ENCODE peak calls at places on chromosomes 11 and 22, in six cellular contexts. C, Y, T, N, S and W are unnamed samples. For H3K36me3, the result is how much of the 10 kb centered on the place peaks cover.

GRCh38 chr22:46917702-46918101 is 155.3 kb downstream of the TBC1D22A start:
- DNase-seq in N (peak), T (no peak), C (peak), S (no peak), Y (no peak), W (no peak)

GRCh38 chr11:76629853-76630599 is 40.5 kb downstream of the LRRC32 start:
- DNase-seq in C (peak), N (no peak), T (peak), S (no peak), Y (no peak), W (no peak)

GRCh38 chr22:29208879-29209623 is 3.4 kb downstream of the EMID1 start:
- DNase-seq in Y (no peak), S (peak), C (no peak), N (no peak), T (no peak), W (no peak)

GRCh38 chr22:20128902-20129746 is 2.5 kb upstream of the ZDHHC8 start:
- DNase-seq in C (peak), S (no peak), Y (no peak), N (peak), T (peak), W (no peak)

GRCh38 chr22:46439576-46440465 is 97.6 kb downstream of the CELSR1 start:
- DNase-seq in N (no peak), C (no peak), S (no peak), Y (no peak), T (no peak), W (no peak)

GRCh38 chr11:20597137-20597923 is 2.1 kb upstream of the SLC6A5 start:
- DNase-seq in Y (no peak), S (no peak), C (no peak), N (peak), T (no peak), W (no peak)

GRCh38 chr11:132349806-132350733 is 979.7 kb downstream of the NTM start:
- DNase-seq in N (no peak), Y (peak), S (no peak), T (no peak), C (no peak), W (no peak)

GRCh38 chr11:73095613-73096012 is 46.5 kb downstream of the FCHSD2 start:
- DNase-seq in C (no peak), S (no peak), T (no peak), Y (no peak), N (no peak), W (no peak)

GRCh38 chr11:78202733-78203167 is 14.0 kb downstream of the USP35 start:
- DNase-seq in S (no peak), Y (no peak), N (no peak), T (no peak), C (no peak), W (no peak)

GRCh38 chr11:105298630-105299029 is 159.1 kb upstream of the CARD18 start:
- DNase-seq in T (peak), C (no peak), S (no peak), N (no peak), Y (peak), W (no peak)

GRCh38 chr11:34052036-34052607 is 591 bp downstream of the CAPRIN1 start:
- DNase-seq in S (peak), N (peak), C (peak), T (peak), Y (peak), W (peak)

GRCh38 chr22:46007848-46008261 is 30.9 kb upstream of the WNT7B start:
- DNase-seq in T (peak), S (peak), C (no peak), N (no peak), Y (peak), W (peak)

GRCh38 chr11:59899532-59899931 is 20.9 kb downstream of the OOSP3 start:
- DNase-seq in T (no peak), S (no peak), C (no peak), N (peak), Y (no peak), W (no peak)

GRCh38 chr11:126083829-126084607 is 21.4 kb upstream of the CDON start:
- DNase-seq in T (no peak), Y (no peak), C (no peak), S (peak), N (no peak), W (no peak)

GRCh38 chr11:80596291-80596810 is 1155.5 kb upstream of the TENM4 start:
- DNase-seq in Y (peak), N (no peak), S (no peak), T (no peak), C (no peak), W (no peak)

GRCh38 chr11:70338594-70338993 is 59.7 kb upstream of the CTTN start:
- DNase-seq in Y (no peak), S (no peak), T (no peak), N (no peak), C (no peak), W (no peak)

GRCh38 chr11:27281276-27281675 is 81.7 kb downstream of the CCDC34 start:
- DNase-seq in S (no peak), C (no peak), T (no peak), Y (peak), N (no peak), W (no peak)

GRCh38 chr11:68839953-68840641 is 1.6 kb downstream of the CPT1A start:
- DNase-seq in N (peak), Y (peak), T (peak), C (peak), S (no peak), W (peak)

GRCh38 chr11:119722281-119722794 is 6.7 kb downstream of the NECTIN1 start:
- DNase-seq in N (peak), Y (no peak), C (peak), T (no peak), S (no peak), W (no peak)

GRCh38 chr22:40673017-40673416 is 6.3 kb upstream of the MCHR1 start:
- DNase-seq in C (no peak), N (no peak), S (no peak), T (no peak), Y (no peak), W (no peak)

GRCh38 chr11:31764766-31765165 is 46.4 kb downstream of the PAX6 start:
- DNase-seq in Y (no peak), N (no peak), C (no peak), T (no peak), S (no peak), W (no peak)

GRCh38 chr22:31544481-31545480 is 48.4 kb downstream of the SFI1 start:
- DNase-seq in Y (peak), S (no peak), T (no peak), C (no peak), N (no peak), W (no peak)

GRCh38 chr22:48972979-48973693 is 854.5 kb downstream of the BRD1 start:
- DNase-seq in T (no peak), C (no peak), Y (no peak), N (peak), S (no peak), W (no peak)

GRCh38 chr11:131038597-131038996 is 122.3 kb upstream of the SNX19 start:
- DNase-seq in T (peak), Y (peak), S (peak), C (no peak), N (peak), W (no peak)

GRCh38 chr22:23772315-23773246 is at the start of gene MMP11:
- DNase-seq in C (peak), S (peak), Y (peak), N (peak), T (peak), W (peak)

GRCh38 chr11:61955416-61956135 is 5.4 kb downstream of the BEST1 start:
- DNase-seq in S (no peak), T (peak), C (peak), Y (no peak), N (peak), W (no peak)

GRCh38 chr22:46355369-46355995 is 20.0 kb downstream of the TRMU start:
- DNase-seq in T (peak), C (peak), N (peak), S (peak), Y (peak), W (peak)

GRCh38 chr11:126607374-126607773 is 251.9 kb downstream of the ST3GAL4 start:
- DNase-seq in N (peak), S (peak), Y (peak), T (peak), C (peak), W (peak)

GRCh38 chr22:26679003-26679629 is 21.7 kb downstream of the MIAT start:
- DNase-seq in C (peak), N (peak), Y (peak), S (peak), T (peak), W (peak)

GRCh38 chr11:68302256-68303054 is 9.9 kb upstream of the LRP5 start:
- DNase-seq in T (peak), S (peak), Y (peak), C (peak), N (no peak), W (peak)

GRCh38 chr11:33094157-33094556 is 54.8 kb downstream of the TCP11L1 start:
- DNase-seq in Y (no peak), C (no peak), N (no peak), S (no peak), T (no peak), W (no peak)

GRCh38 chr22:22216450-22216959 is 28.1 kb upstream of the VPREB1 start:
- DNase-seq in C (no peak), Y (no peak), N (no peak), T (no peak), S (no peak), W (no peak)

GRCh38 chr22:21933413-21933812 is 19.2 kb downstream of the PPM1F start:
- DNase-seq in Y (no peak), N (no peak), S (no peak), T (no peak), C (no peak), W (no peak)

GRCh38 chr11:93489841-93490240 is 53.4 kb downstream of the SMCO4 start:
- DNase-seq in Y (no peak), T (no peak), S (no peak), N (peak), C (no peak), W (no peak)

GRCh38 chr11:8839306-8839956 is 71.6 kb upstream of the AKIP1 start:
- DNase-seq in C (no peak), Y (peak), S (no peak), N (no peak), T (no peak), W (peak)

GRCh38 chr22:38191746-38192474 is 9.9 kb upstream of the MAFF start:
- DNase-seq in N (no peak), T (no peak), C (peak), Y (no peak), S (no peak), W (no peak)

GRCh38 chr11:73218106-73218829 is at the start of gene P2RY2:
- DNase-seq in Y (peak), S (peak), T (peak), C (peak), N (peak), W (peak)

GRCh38 chr11:43556892-43557291 is 123.6 kb upstream of the HSD17B12 start:
- DNase-seq in T (no peak), Y (no peak), C (no peak), S (no peak), N (no peak), W (no peak)
- H3K4me3 ChIP-seq in T (no peak), Y (no peak), C (no peak), S (no peak), N (peak), W (no peak)

GRCh38 chr22:50408311-50408710 is 65.2 kb downstream of the PPP6R2 start:
- DNase-seq in S (no peak), C (no peak), N (no peak), Y (no peak), T (no peak), W (no peak)
- H3K9ac ChIP-seq in S (no peak), C (no peak), N (no peak), Y (no peak), T (no peak), W (no peak)

DNA sequence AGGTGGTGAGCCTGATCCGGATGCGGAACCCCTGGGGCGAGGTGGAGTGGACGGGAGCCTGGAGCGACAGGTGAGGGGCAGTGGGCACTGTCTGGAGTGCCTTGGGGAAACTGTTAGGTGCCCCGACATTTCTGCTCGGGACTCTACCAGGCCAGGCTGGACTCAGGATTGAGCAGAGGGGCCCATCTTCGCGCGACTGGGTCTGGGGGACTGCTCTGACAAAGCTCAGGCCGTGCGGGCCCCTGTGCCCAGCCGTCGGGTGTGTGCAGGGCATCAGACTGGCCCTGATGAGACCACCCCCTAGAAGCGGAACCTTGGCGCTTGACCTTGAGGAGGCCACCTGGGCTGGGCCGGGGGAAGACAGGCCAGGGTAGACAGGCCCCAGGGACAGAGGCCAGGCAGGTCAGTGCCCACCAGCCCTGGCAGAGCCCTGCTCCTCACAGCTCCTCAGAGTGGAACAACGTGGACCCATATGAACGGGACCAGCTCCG is 6.3 kb downstream of the CAPN1 start:
- DNase-seq in C (no peak), T (no peak), S (no peak), Y (no peak), N (peak), W (no peak)
- H3K36me3 ChIP-seq in C (under half), T (under half), S (under half), Y (under half), N (half or more), W (half or more)

DNA sequence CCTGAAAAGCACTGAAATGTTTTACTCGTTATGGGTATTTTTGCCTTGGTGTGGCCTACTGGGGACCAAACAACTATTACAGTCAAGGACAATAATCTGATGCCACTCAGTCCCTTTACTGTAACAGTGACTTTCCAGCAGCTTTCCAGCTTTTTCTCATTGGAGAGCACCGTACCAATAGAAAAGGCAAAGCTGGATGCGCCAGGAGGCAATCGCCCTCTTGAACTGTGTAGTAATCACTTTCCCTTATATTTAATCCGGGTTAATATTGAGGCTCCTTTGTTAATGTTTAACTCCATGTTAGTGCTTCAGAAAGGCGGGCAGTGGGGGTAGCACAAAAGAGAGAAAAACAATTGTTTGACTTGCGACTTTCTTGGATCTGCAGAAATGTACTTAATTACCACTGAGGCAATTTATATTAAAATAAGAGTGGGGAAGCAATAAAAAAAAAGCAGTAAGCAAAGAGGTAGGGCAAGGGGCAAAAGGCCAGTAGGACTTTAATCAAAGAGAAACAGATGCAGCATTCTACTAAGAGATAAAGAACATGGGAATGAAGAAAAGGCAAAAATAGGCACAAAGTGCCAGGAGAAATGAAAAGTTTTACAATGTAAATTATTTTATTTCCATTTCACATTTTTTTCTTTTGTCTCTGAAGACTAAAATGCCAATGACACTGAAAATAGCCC is 81.6 kb downstream of the LRRC4C start:
- DNase-seq in C (no peak), Y (no peak), S (no peak), T (no peak), N (no peak), W (no peak)
- H3K4me3 ChIP-seq in C (no peak), Y (no peak), S (no peak), T (no peak), N (no peak), W (no peak)

GRCh38 chr11:64888406-64888757 is 10.0 kb upstream of the EHD1 start:
- DNase-seq in Y (no peak), T (no peak), N (no peak), S (no peak), C (no peak), W (no peak)
- H3K9ac ChIP-seq in Y (no peak), T (no peak), N (no peak), S (no peak), C (peak), W (peak)